ENCODE peak calls at places on chromosomes 11 and 22, in eight cellular contexts. X, E, K, J, U, V, Q and Y are unnamed samples.

GRCh38 chr11:95845168-95845567 is 54.9 kb downstream of the CEP57 start:
- DNase-seq in K (no peak), Q (no peak), V (no peak), U (no peak), J (no peak), E (no peak), X (no peak), Y (no peak)

GRCh38 chr11:103322861-103323260 is 213.6 kb downstream of the DYNC2H1 start:
- DNase-seq in K (no peak), V (no peak), Q (no peak), X (no peak), J (no peak), E (no peak), U (peak), Y (no peak)

GRCh38 chr22:28922540-28923244 is 39.3 kb downstream of the ZNRF3 start:
- DNase-seq in U (no peak), K (no peak), X (no peak), E (no peak), V (peak), Q (no peak), J (no peak), Y (no peak)

GRCh38 chr11:20042717-20043392 is 117.4 kb downstream of the DBX1 start:
- DNase-seq in E (no peak), X (no peak), J (no peak), V (no peak), K (no peak), U (no peak), Q (no peak), Y (no peak)

GRCh38 chr11:15234796-15235195 is 120.1 kb downstream of the INSC start:
- DNase-seq in Q (no peak), U (no peak), V (no peak), J (no peak), E (no peak), X (no peak), K (no peak), Y (no peak)

GRCh38 chr11:119056397-119056999 is 507 bp downstream of the HYOU1 start:
- DNase-seq in K (peak), J (peak), U (peak), Q (peak), X (no peak), E (no peak), V (peak), Y (peak)

GRCh38 chr11:2772544-2773031 is 72.8 kb upstream of the KCNQ1OT1 start:
- DNase-seq in X (peak), V (no peak), K (no peak), E (peak), Q (no peak), U (peak), J (no peak), Y (peak)

GRCh38 chr11:64536396-64536935 is 54.6 kb upstream of the SLC22A12 start:
- DNase-seq in J (no peak), U (peak), E (no peak), Q (no peak), K (no peak), V (no peak), X (no peak), Y (peak)

GRCh38 chr11:64568584-64569140 is 22.4 kb upstream of the SLC22A12 start:
- DNase-seq in U (no peak), E (no peak), X (no peak), K (no peak), V (peak), Q (no peak), J (no peak), Y (no peak)

GRCh38 chr11:93251922-93252321 is 54.1 kb upstream of the SLC36A4 start:
- DNase-seq in X (no peak), Q (no peak), K (no peak), V (no peak), J (no peak), U (no peak), E (no peak), Y (no peak)

GRCh38 chr11:47177229-47177845 is 658 bp upstream of the ARFGAP2 start:
- DNase-seq in K (peak), E (peak), J (peak), Q (peak), V (peak), U (peak), X (no peak), Y (peak)

GRCh38 chr11:42890773-42891172 is 421.0 kb upstream of the API5 start:
- DNase-seq in V (no peak), E (no peak), X (no peak), J (no peak), K (no peak), U (no peak), Q (no peak), Y (no peak)

GRCh38 chr11:62921201-62921572 is at the start of gene CHRM1:
- DNase-seq in J (peak), V (no peak), U (no peak), K (no peak), X (no peak), Q (no peak), E (peak), Y (no peak)

GRCh38 chr22:50719814-50720300 is 18.1 kb upstream of the ACR start:
- DNase-seq in J (no peak), X (no peak), Q (no peak), K (no peak), E (no peak), U (no peak), V (no peak), Y (no peak)

GRCh38 chr11:84594602-84595001 is 1032.5 kb downstream of the DLG2 start:
- DNase-seq in Q (no peak), K (no peak), E (no peak), V (no peak), J (no peak), U (no peak), X (no peak), Y (no peak)

GRCh38 chr22:29536411-29536810 is 17.1 kb downstream of the THOC5 start:
- DNase-seq in E (no peak), Q (no peak), K (no peak), V (no peak), U (no peak), J (no peak), X (no peak), Y (no peak)

GRCh38 chr22:29330753-29331152 is 15.3 kb upstream of the RASL10A start:
- DNase-seq in U (peak), K (no peak), Q (no peak), E (no peak), X (no peak), J (no peak), V (peak), Y (peak)

GRCh38 chr22:37498289-37498909 is 12.2 kb upstream of the MFNG start:
- DNase-seq in U (no peak), X (peak), V (peak), Q (peak), J (peak), E (no peak), K (peak), Y (no peak)

GRCh38 chr11:6354651-6355485 is 34.6 kb upstream of the CAVIN3 start:
- DNase-seq in Q (no peak), K (no peak), U (peak), E (no peak), J (no peak), X (no peak), V (no peak), Y (no peak)

GRCh38 chr11:60870276-60870675 is 2.9 kb downstream of the ZP1 start:
- DNase-seq in Q (no peak), X (no peak), U (no peak), V (peak), J (no peak), K (no peak), E (no peak), Y (no peak)

GRCh38 chr11:58958500-58958899 is 19.2 kb downstream of the GLYATL1 start:
- DNase-seq in K (peak), V (no peak), E (no peak), J (no peak), Q (peak), X (peak), U (peak), Y (peak)

GRCh38 chr11:115580416-115580815 is 76.2 kb upstream of the CADM1 start:
- DNase-seq in E (no peak), X (no peak), Q (no peak), U (no peak), J (no peak), K (no peak), V (peak), Y (peak)

GRCh38 chr11:106425819-106426218 is 348.4 kb downstream of the AASDHPPT start:
- DNase-seq in E (no peak), K (no peak), Q (no peak), J (no peak), U (no peak), V (no peak), X (no peak), Y (no peak)

GRCh38 chr11:100753562-100753961 is 66.5 kb downstream of the ARHGAP42 start:
- DNase-seq in K (no peak), X (no peak), J (no peak), Q (no peak), V (peak), U (no peak), E (no peak), Y (no peak)

GRCh38 chr22:46525681-46526483 is 11.5 kb downstream of the CELSR1 start:
- DNase-seq in V (no peak), U (no peak), J (no peak), E (peak), K (no peak), X (no peak), Q (no peak), Y (peak)

GRCh38 chr11:76947190-76947589 is 86.5 kb downstream of the ACER3 start:
- DNase-seq in U (no peak), V (no peak), E (no peak), X (no peak), J (no peak), K (no peak), Q (no peak), Y (no peak)

GRCh38 chr22:24067587-24068376 is 56.7 kb downstream of the CABIN1 start:
- DNase-seq in Q (no peak), X (no peak), K (no peak), V (no peak), J (peak), E (no peak), U (no peak), Y (no peak)

GRCh38 chr11:45048870-45049825 is 97.3 kb upstream of the PRDM11 start:
- DNase-seq in E (no peak), J (peak), U (no peak), V (no peak), Q (no peak), X (no peak), K (no peak), Y (no peak)

GRCh38 chr11:19714387-19715363 is 2.0 kb downstream of the NAV2 start:
- DNase-seq in J (no peak), V (peak), E (peak), X (no peak), Q (no peak), K (no peak), U (peak), Y (peak)

GRCh38 chr11:62461740-62462522 is 43.1 kb downstream of the SCGB1A1 start:
- DNase-seq in X (no peak), E (no peak), K (no peak), Q (no peak), V (no peak), J (no peak), U (peak), Y (peak)